ENCODE peak calls at places on chromosome X, in four cellular contexts. E is GM12878, N is HepG2, R is H1. A is an unnamed sample.

GRCh38 chrX:51825432-51825831 is 68.0 kb upstream of the MAGED1 start:
- DNase-seq in N (no peak), E (no peak), R (no peak), A (no peak)

GRCh38 chrX:93259029-93259428 is 414.3 kb downstream of the NAP1L3 start:
- DNase-seq in E (no peak), N (no peak), R (no peak), A (no peak)

GRCh38 chrX:19920945-19921344 is 33.5 kb upstream of the SH3KBP1 start:
- DNase-seq in R (no peak), N (no peak), E (no peak), A (no peak)

GRCh38 chrX:34562006-34562405 is 95.1 kb downstream of the TMEM47 start:
- DNase-seq in R (no peak), E (no peak), N (no peak), A (no peak)

GRCh38 chrX:111352424-111352823 is 59.6 kb downstream of the DCX start:
- DNase-seq in E (no peak), N (peak), R (no peak), A (peak)

GRCh38 chrX:103170216-103170615 is 44.7 kb upstream of the BEX4 start:
- DNase-seq in N (no peak), E (no peak), R (no peak), A (no peak)

GRCh38 chrX:14964500-14964899 is 91.3 kb downstream of the MOSPD2 start:
- DNase-seq in E (no peak), R (no peak), N (no peak), A (peak)

GRCh38 chrX:154526901-154527675 is 11.1 kb upstream of the FAM3A start:
- DNase-seq in R (no peak), E (peak), N (peak), A (peak)

GRCh38 chrX:57669961-57670360 is 10.1 kb downstream of the NLRP2B start:
- DNase-seq in R (no peak), E (no peak), N (no peak), A (no peak)

GRCh38 chrX:110915120-110915519 is 119.5 kb upstream of the CHRDL1 start:
- DNase-seq in E (no peak), N (no peak), R (no peak), A (no peak)

GRCh38 chrX:15269618-15270521 is at the start of gene ASB9:
- DNase-seq in R (no peak), N (peak), E (no peak), A (peak)

GRCh38 chrX:101287402-101287801 is 3.7 kb downstream of the TAF7L start:
- DNase-seq in E (peak), N (peak), R (no peak), A (peak)

GRCh38 chrX:9724711-9725110 is 40.9 kb downstream of the GPR143 start:
- DNase-seq in N (no peak), E (no peak), R (no peak), A (no peak)

GRCh38 chrX:316351-317325 is 2.0 kb downstream of the GTPBP6 start:
- DNase-seq in R (no peak), E (no peak), N (no peak), A (no peak)

GRCh38 chrX:120840826-120841225 is 34.8 kb downstream of the CT47B1 start:
- DNase-seq in R (no peak), E (no peak), N (no peak), A (peak)

GRCh38 chrX:2928127-2928582 is 984 bp downstream of the ARSD start:
- DNase-seq in E (no peak), N (peak), R (peak), A (no peak)

GRCh38 chrX:12999422-12999821 is 24.5 kb downstream of the TMSB4X start:
- DNase-seq in R (no peak), N (no peak), E (no peak), A (no peak)

GRCh38 chrX:148281920-148282319 is 218.5 kb upstream of the AFF2 start:
- DNase-seq in E (no peak), R (no peak), N (no peak), A (no peak)

GRCh38 chrX:38513087-38513742 is 48.1 kb upstream of the TSPAN7 start:
- DNase-seq in N (peak), R (no peak), E (no peak), A (peak)

GRCh38 chrX:119729408-119730201 is 28.8 kb upstream of the SOWAHD start:
- DNase-seq in E (peak), R (peak), N (peak), A (peak)

GRCh38 chrX:121641560-121641959 is 594.1 kb downstream of the GLUD2 start:
- DNase-seq in R (no peak), N (no peak), E (no peak), A (peak)

GRCh38 chrX:50100188-50100587 is 100.6 kb downstream of the AKAP4 start:
- DNase-seq in E (no peak), N (peak), R (no peak), A (peak)

GRCh38 chrX:153519569-153520285 is 2.3 kb downstream of the ATP2B3 start:
- DNase-seq in R (no peak), N (no peak), E (no peak), A (no peak)

GRCh38 chrX:1502241-1502640 is 34.7 kb downstream of the P2RY8 start:
- DNase-seq in N (no peak), E (no peak), R (no peak), A (no peak)

GRCh38 chrX:12138366-12139313 is at the start of gene FRMPD4:
- DNase-seq in R (no peak), N (no peak), E (no peak), A (no peak)

GRCh38 chrX:154714925-154715324 is 36.0 kb downstream of the GAB3 start:
- DNase-seq in E (no peak), N (peak), R (no peak), A (peak)

GRCh38 chrX:49165901-49166881 is 3.6 kb downstream of the MAGIX start:
- DNase-seq in N (no peak), E (peak), R (peak), A (no peak)

GRCh38 chrX:11474576-11474975 is 181.4 kb downstream of the AMELX start:
- DNase-seq in E (no peak), R (no peak), N (no peak), A (no peak)

GRCh38 chrX:51860679-51861078 is 32.7 kb upstream of the MAGED1 start:
- DNase-seq in N (peak), R (no peak), E (no peak), A (no peak)

GRCh38 chrX:66672106-66672505 is 33.2 kb upstream of the EDA2R start:
- DNase-seq in R (no peak), E (no peak), N (no peak), A (no peak)

GRCh38 chrX:153762636-153763173 is 1.3 kb upstream of the PLXNB3 start:
- DNase-seq in R (no peak), N (no peak), E (no peak), A (no peak)

GRCh38 chrX:47539860-47540259 is 21.1 kb upstream of the ARAF start:
- DNase-seq in E (no peak), N (no peak), R (no peak), A (no peak)

DNA sequence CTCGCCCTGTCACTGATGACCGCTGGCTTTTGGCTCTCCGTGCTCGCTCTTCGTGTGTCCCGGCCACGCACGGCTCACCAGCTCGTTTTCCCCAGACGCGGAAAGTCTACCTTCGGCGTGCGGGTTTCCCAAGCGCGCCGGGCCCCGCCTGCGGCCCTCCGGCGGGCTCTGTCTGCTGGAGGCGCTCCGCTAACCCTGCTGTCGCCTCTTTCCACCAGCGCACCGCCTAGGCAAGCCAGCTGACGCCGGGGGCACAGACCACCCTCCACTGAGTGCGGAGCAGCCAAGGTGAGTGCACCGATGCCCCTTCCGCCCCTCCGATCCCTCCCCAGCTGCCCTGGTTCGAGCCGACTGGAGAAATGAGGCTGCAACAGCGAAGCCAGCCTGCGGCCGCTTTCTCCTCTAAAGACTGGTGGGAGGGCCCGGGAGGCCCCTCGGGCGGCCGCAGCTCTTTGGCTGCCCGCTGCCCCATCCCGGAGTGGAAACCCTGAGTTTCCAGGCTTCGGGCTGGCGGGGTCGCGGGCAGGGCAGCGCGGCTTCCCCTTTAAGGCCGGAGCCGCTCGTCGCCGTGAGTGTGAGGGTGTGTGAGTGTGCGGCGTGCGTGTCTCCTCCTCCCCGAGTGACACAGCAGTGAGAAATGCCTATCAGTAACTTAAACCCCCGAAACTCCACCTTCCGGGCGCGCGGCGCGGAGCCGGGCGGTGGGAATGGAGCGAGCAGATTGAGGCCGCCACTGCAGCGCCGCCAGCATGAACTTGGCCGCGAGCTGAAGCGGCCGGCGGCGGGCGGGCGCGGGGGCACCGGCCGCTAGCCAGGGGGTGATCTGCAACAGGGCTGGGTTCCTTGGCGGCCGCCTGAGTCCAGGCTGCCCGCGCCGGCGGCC is at the start of gene MAMLD1:
- DNase-seq in N (no peak), E (no peak), R (no peak), A (peak)
- TF ChIP-seq POLR2A in N (no peak), E (no peak), R (no peak), A (peak)

GRCh38 chrX:71493111-71493613 is 39.7 kb upstream of the OGT start:
- DNase-seq in N (peak), E (no peak), R (no peak), A (no peak)
- TF ChIP-seq HDAC2 in N (no peak), E (no peak), R (no peak), A (no peak)

DNA sequence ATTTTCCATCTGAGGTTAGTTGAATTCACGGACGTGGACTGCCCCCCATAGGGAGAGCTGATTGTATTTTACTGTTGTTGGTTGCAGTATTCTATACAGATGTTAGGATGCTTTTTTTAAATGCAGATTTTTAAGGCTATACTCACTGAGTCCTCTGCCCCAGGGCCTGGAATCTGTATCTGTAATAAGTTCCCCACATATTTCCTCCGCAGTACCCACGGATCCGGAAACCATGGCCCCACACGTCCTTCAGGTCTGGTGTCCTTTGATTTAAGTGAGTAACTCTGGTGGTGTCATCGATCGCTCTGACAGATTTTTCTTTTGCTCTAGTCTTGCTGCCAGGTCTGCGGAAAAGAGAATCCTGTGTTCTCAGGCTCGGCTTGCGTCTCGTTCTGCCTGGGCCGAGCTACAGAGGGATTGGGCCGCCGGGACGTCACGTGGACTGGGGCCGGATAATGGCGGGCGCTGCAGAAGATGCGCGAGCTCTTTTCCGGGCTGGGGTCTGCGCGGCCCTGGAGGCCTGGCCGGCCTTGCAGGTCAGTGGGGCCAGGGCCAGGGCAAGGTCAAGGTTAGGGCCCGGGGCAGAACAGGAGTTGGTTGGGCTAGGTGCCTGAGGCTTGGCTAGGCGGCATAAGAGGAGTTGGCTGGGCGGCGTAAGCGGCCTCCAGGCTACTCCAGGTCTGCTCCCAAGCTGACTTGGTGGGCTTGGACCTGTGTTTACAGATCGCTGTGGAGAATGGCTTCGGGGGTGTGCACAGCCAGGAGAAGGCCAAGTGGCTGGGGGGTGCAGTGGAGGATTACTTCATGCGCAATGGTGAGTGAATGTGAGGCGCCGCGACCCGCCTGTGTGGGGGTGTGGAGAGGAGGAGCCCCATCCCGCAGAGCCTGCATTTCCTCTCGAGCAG is at the start of gene TSR2:
- DNase-seq in E (peak), N (peak), R (no peak), A (peak)
- TF ChIP-seq POLR2A in E (peak), N (peak), R (peak), A (peak)

GRCh38 chrX:41381685-41382084 is 47.7 kb downstream of the DDX3X start:
- DNase-seq in R (peak), E (no peak), N (peak), A (peak)

GRCh38 chrX:41373989-41374606 is 40.1 kb downstream of the DDX3X start:
- DNase-seq in R (no peak), N (no peak), E (no peak), A (no peak)

GRCh38 chrX:41382699-41383645 is 49.0 kb downstream of the DDX3X start:
- DNase-seq in N (no peak), E (no peak), R (no peak), A (no peak)

DNA sequence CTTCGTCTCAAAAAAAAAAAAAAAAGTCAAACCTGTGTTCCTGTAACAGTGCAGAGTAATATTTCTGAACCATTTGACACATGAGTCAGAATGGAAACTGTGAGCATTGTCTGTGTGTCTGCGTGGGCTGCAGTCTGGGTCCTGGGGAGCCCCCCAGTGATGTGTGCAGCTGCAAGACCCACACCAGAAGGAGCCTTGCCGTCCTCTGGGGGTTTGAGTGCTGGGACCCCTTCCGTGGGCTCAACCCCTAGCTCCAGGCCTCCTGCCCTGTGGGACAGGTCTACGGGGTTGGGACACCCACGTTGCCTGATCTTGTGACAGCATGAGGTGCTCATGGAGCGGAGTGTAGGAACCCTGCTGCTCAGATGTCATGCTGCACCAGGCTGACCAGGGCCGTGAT is 43.7 kb downstream of the DDX3X start:
- DNase-seq in E (no peak), N (no peak), R (no peak), A (no peak)
- TF ChIP-seq HDAC2 in E (no peak), N (no peak), R (no peak), A (no peak)

GRCh38 chrX:130680164-130681035 is 222.6 kb downstream of the ENOX2 start:
- DNase-seq in N (peak), E (no peak), R (no peak), A (no peak)

GRCh38 chrX:130688360-130688759 is 214.6 kb downstream of the ENOX2 start:
- DNase-seq in R (no peak), E (no peak), N (no peak), A (no peak)

DNA sequence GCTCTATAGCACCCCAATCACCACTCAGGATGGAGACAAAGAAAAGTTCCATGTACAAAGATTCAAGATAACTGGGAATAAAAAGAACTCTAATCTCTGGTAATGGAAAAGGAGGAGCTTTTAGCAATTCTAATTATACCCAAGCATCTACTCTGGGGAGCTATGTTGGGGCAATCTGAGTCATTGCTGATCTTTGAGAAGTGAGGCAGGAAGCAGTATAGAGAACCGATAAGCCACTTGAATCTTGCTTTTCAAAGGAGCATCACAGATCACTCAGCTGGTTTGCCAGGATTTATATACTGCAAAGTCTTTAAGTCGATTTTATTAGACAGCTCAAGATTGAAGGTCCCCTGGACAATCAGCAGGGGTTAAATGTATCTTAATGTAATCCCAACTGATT is 220.0 kb downstream of the ENOX2 start:
- DNase-seq in N (no peak), R (no peak), E (no peak), A (no peak)
- TF ChIP-seq POLR2A in N (no peak), R (no peak), E (no peak), A (no peak)